ENCODE peak calls at places on chromosomes 13 and 19, in seven cellular contexts. One of them, this sample, is unnamed.

GRCh38 chr13:67023088-67023893 is 206.8 kb downstream of the PCDH9 start:
- DNase-seq in SK-N-SH: no peak
- DNase-seq in K562: no peak
- DNase-seq in GM12878: no peak
- DNase-seq in HCT116: no peak
- DNase-seq in HepG2: no peak
- DNase-seq in H1: no peak
- DNase-seq in this sample: peak; percentile 7

GRCh38 chr13:21050288-21051197 is 10.8 kb downstream of the LATS2 start:
- DNase-seq in SK-N-SH: no peak
- DNase-seq in K562: no peak
- DNase-seq in GM12878: no peak
- DNase-seq in HCT116: no peak
- DNase-seq in HepG2: no peak
- DNase-seq in H1: no peak
- DNase-seq in this sample: no peak

GRCh38 chr13:20528451-20528850 is 2.8 kb upstream of the CRYL1 start:
- DNase-seq in SK-N-SH: no peak
- DNase-seq in K562: no peak
- DNase-seq in GM12878: peak; percentile 47
- DNase-seq in HCT116: no peak
- DNase-seq in HepG2: no peak
- DNase-seq in H1: no peak
- DNase-seq in this sample: no peak

GRCh38 chr13:114198556-114198955 is 19.5 kb downstream of the CFAP97D2 start:
- DNase-seq in SK-N-SH: no peak
- DNase-seq in K562: no peak
- DNase-seq in GM12878: no peak
- DNase-seq in HCT116: no peak
- DNase-seq in HepG2: no peak
- DNase-seq in H1: no peak
- DNase-seq in this sample: no peak

GRCh38 chr19:47272448-47273312 is 2.0 kb upstream of the INAFM1 start:
- DNase-seq in SK-N-SH: no peak
- DNase-seq in K562: no peak
- DNase-seq in GM12878: no peak
- DNase-seq in HCT116: no peak
- DNase-seq in HepG2: no peak
- DNase-seq in H1: no peak
- DNase-seq in this sample: no peak

GRCh38 chr19:40139533-40140287 is 49.0 kb upstream of the ZNF780A start:
- DNase-seq in SK-N-SH: peak; percentile 55
- DNase-seq in K562: peak; percentile 35
- DNase-seq in GM12878: no peak
- DNase-seq in HCT116: peak; percentile 48
- DNase-seq in HepG2: peak; percentile 35
- DNase-seq in H1: no peak
- DNase-seq in this sample: peak; percentile 83

GRCh38 chr19:40735003-40735771 is 15.1 kb downstream of the ACTMAP start:
- DNase-seq in SK-N-SH: no peak
- DNase-seq in K562: no peak
- DNase-seq in GM12878: no peak
- DNase-seq in HCT116: no peak
- DNase-seq in HepG2: no peak
- DNase-seq in H1: no peak
- DNase-seq in this sample: no peak

GRCh38 chr13:99987180-99988047 is 5.8 kb downstream of the ZIC2 start:
- DNase-seq in SK-N-SH: peak; percentile 32
- DNase-seq in K562: no peak
- DNase-seq in GM12878: no peak
- DNase-seq in HCT116: no peak
- DNase-seq in HepG2: no peak
- DNase-seq in H1: no peak
- DNase-seq in this sample: no peak

GRCh38 chr13:102591988-102592781 is 4.6 kb upstream of the TPP2 start:
- DNase-seq in SK-N-SH: peak; percentile 69
- DNase-seq in K562: peak; percentile 20
- DNase-seq in GM12878: peak; percentile 40
- DNase-seq in HCT116: peak; percentile 45
- DNase-seq in HepG2: peak; percentile 53
- DNase-seq in H1: peak; percentile 50
- DNase-seq in this sample: peak; percentile 60

GRCh38 chr13:21522130-21522529 is 63.0 kb upstream of the ZDHHC20 start:
- DNase-seq in SK-N-SH: no peak
- DNase-seq in K562: no peak
- DNase-seq in GM12878: no peak
- DNase-seq in HCT116: no peak
- DNase-seq in HepG2: no peak
- DNase-seq in H1: no peak
- DNase-seq in this sample: no peak

GRCh38 chr19:343941-344624 is 513 bp downstream of the MIER2 start:
- DNase-seq in SK-N-SH: peak; percentile 98
- DNase-seq in K562: peak; percentile 92
- DNase-seq in GM12878: no peak
- DNase-seq in HCT116: no peak
- DNase-seq in HepG2: no peak
- DNase-seq in H1: no peak
- DNase-seq in this sample: no peak

GRCh38 chr19:17307876-17308377 is 1.4 kb upstream of the DDA1 start:
- DNase-seq in SK-N-SH: no peak
- DNase-seq in K562: no peak
- DNase-seq in GM12878: no peak
- DNase-seq in HCT116: no peak
- DNase-seq in HepG2: no peak
- DNase-seq in H1: no peak
- DNase-seq in this sample: no peak

GRCh38 chr19:13029893-13030292 is 34.6 kb downstream of the NFIX start:
- DNase-seq in SK-N-SH: no peak
- DNase-seq in K562: no peak
- DNase-seq in GM12878: no peak
- DNase-seq in HCT116: no peak
- DNase-seq in HepG2: no peak
- DNase-seq in H1: no peak
- DNase-seq in this sample: peak; percentile 46

GRCh38 chr13:75061909-75062308 is 420.1 kb downstream of the TBC1D4 start:
- DNase-seq in SK-N-SH: no peak
- DNase-seq in K562: no peak
- DNase-seq in GM12878: no peak
- DNase-seq in HCT116: no peak
- DNase-seq in HepG2: no peak
- DNase-seq in H1: no peak
- DNase-seq in this sample: no peak

GRCh38 chr13:99339736-99340392 is 32.7 kb upstream of the GPR183 start:
- DNase-seq in SK-N-SH: no peak
- DNase-seq in K562: peak; percentile 46
- DNase-seq in GM12878: no peak
- DNase-seq in HCT116: no peak
- DNase-seq in HepG2: no peak
- DNase-seq in H1: no peak
- DNase-seq in this sample: no peak

GRCh38 chr19:10138879-10139795 is 19.4 kb upstream of the EIF3G start:
- DNase-seq in SK-N-SH: peak; percentile 92
- DNase-seq in K562: no peak
- DNase-seq in GM12878: no peak
- DNase-seq in HCT116: no peak
- DNase-seq in HepG2: no peak
- DNase-seq in H1: no peak
- DNase-seq in this sample: no peak

GRCh38 chr13:114074671-114075315 is 57.6 kb downstream of the RASA3 start:
- DNase-seq in SK-N-SH: no peak
- DNase-seq in K562: no peak
- DNase-seq in GM12878: no peak
- DNase-seq in HCT116: no peak
- DNase-seq in HepG2: no peak
- DNase-seq in H1: no peak
- DNase-seq in this sample: no peak

GRCh38 chr13:50969691-50970090 is 60.1 kb downstream of the RNASEH2B start:
- DNase-seq in SK-N-SH: no peak
- DNase-seq in K562: no peak
- DNase-seq in GM12878: no peak
- DNase-seq in HCT116: no peak
- DNase-seq in HepG2: peak; percentile 11
- DNase-seq in H1: no peak
- DNase-seq in this sample: peak; percentile 57

GRCh38 chr13:106210327-106210726 is 325.1 kb downstream of the EFNB2 start:
- DNase-seq in SK-N-SH: no peak
- DNase-seq in K562: no peak
- DNase-seq in GM12878: no peak
- DNase-seq in HCT116: no peak
- DNase-seq in HepG2: no peak
- DNase-seq in H1: no peak
- DNase-seq in this sample: no peak

GRCh38 chr13:108214511-108215383 is 589 bp downstream of the LIG4 start:
- DNase-seq in SK-N-SH: peak; percentile 36
- DNase-seq in K562: no peak
- DNase-seq in GM12878: no peak
- DNase-seq in HCT116: no peak
- DNase-seq in HepG2: no peak
- DNase-seq in H1: no peak
- DNase-seq in this sample: no peak

GRCh38 chr19:11482384-11483050 is 1.7 kb upstream of the ELAVL3 start:
- DNase-seq in SK-N-SH: peak; percentile 97
- DNase-seq in K562: peak; percentile 93
- DNase-seq in GM12878: peak; percentile 50
- DNase-seq in HCT116: peak; percentile 51
- DNase-seq in HepG2: peak; percentile 45
- DNase-seq in H1: peak; percentile 53
- DNase-seq in this sample: peak; percentile 90

GRCh38 chr19:39470724-39471339 is 9.8 kb upstream of the TIMM50 start:
- DNase-seq in SK-N-SH: no peak
- DNase-seq in K562: no peak
- DNase-seq in GM12878: no peak
- DNase-seq in HCT116: no peak
- DNase-seq in HepG2: no peak
- DNase-seq in H1: no peak
- DNase-seq in this sample: no peak

GRCh38 chr19:44580366-44580895 is 32.9 kb upstream of the IGSF23 start:
- DNase-seq in SK-N-SH: no peak
- DNase-seq in K562: no peak
- DNase-seq in GM12878: no peak
- DNase-seq in HCT116: no peak
- DNase-seq in HepG2: no peak
- DNase-seq in H1: no peak
- DNase-seq in this sample: no peak

GRCh38 chr13:62920181-62920580 is 1504.5 kb upstream of the PCDH20 start:
- DNase-seq in SK-N-SH: no peak
- DNase-seq in K562: no peak
- DNase-seq in GM12878: no peak
- DNase-seq in HCT116: no peak
- DNase-seq in HepG2: no peak
- DNase-seq in H1: no peak
- DNase-seq in this sample: no peak

GRCh38 chr19:56348289-56348877 is 33.7 kb upstream of the ZSCAN5A start:
- DNase-seq in SK-N-SH: peak; percentile 24
- DNase-seq in K562: no peak
- DNase-seq in GM12878: no peak
- DNase-seq in HCT116: peak; percentile 22
- DNase-seq in HepG2: no peak
- DNase-seq in H1: no peak
- DNase-seq in this sample: no peak
- TF ChIP-seq JUND in SK-N-SH: no peak
- TF ChIP-seq JUND in K562: no peak
- TF ChIP-seq JUND in GM12878: no peak
- TF ChIP-seq JUND in HCT116: no peak
- TF ChIP-seq JUND in HepG2: no peak
- TF ChIP-seq JUND in H1: no peak
- TF ChIP-seq JUND in this sample: no peak

DNA sequence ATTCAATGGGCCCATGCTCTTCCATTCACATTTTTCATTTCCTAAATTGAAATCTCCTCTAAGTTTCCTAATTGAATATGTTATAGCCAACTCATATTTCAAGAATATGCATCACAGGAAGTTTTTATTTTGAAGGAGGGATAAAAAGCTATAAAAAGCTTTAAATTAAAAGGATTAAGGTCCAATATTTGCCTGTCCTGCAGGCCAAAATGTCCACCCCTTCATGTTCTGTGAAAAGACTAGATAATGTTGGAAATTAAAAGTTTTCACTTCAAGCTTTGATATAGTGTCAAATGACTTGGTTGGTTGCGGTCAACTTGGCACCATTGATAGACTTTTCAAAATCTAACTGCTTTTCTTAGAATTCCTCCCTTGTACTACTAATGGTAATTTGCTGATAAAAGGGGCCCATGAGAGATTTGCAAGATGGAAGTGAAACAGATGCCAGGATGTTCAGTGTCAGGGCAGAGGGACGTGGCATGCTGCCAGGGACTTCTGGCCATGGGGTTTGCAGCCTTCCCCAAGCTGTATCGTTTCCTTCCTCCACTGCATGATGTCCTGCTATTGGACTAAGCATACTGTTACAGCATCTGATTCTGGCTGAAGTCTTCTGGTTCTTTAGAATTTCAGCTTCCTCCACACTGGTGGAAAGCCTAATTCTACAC is 547.3 kb upstream of the MIR17HG start:
- DNase-seq in SK-N-SH: peak; percentile 59
- DNase-seq in K562: no peak
- DNase-seq in GM12878: no peak
- DNase-seq in HCT116: no peak
- DNase-seq in HepG2: no peak
- DNase-seq in H1: no peak
- DNase-seq in this sample: no peak
- TF ChIP-seq JUND in SK-N-SH: no peak
- TF ChIP-seq JUND in K562: no peak
- TF ChIP-seq JUND in GM12878: no peak
- TF ChIP-seq JUND in HCT116: no peak
- TF ChIP-seq JUND in HepG2: no peak
- TF ChIP-seq JUND in H1: no peak
- TF ChIP-seq JUND in this sample: no peak

GRCh38 chr13:40480915-40481525 is 185.4 kb downstream of the FOXO1 start:
- DNase-seq in SK-N-SH: no peak
- DNase-seq in K562: no peak
- DNase-seq in GM12878: no peak
- DNase-seq in HCT116: no peak
- DNase-seq in HepG2: no peak
- DNase-seq in H1: no peak
- DNase-seq in this sample: no peak
- TF ChIP-seq JUND in SK-N-SH: no peak
- TF ChIP-seq JUND in K562: no peak
- TF ChIP-seq JUND in GM12878: no peak
- TF ChIP-seq JUND in HCT116: no peak
- TF ChIP-seq JUND in HepG2: no peak
- TF ChIP-seq JUND in H1: no peak
- TF ChIP-seq JUND in this sample: no peak

GRCh38 chr13:43058836-43059235 is 35.5 kb downstream of the DNAJC15 start:
- DNase-seq in SK-N-SH: no peak
- DNase-seq in K562: no peak
- DNase-seq in GM12878: no peak
- DNase-seq in HCT116: no peak
- DNase-seq in HepG2: no peak
- DNase-seq in H1: no peak
- DNase-seq in this sample: no peak

GRCh38 chr13:43058318-43058674 is 34.9 kb downstream of the DNAJC15 start:
- DNase-seq in SK-N-SH: no peak
- DNase-seq in K562: no peak
- DNase-seq in GM12878: no peak
- DNase-seq in HCT116: peak; percentile 87
- DNase-seq in HepG2: peak; percentile 46
- DNase-seq in H1: no peak
- DNase-seq in this sample: no peak

GRCh38 chr13:43057653-43058317 is 34.4 kb downstream of the DNAJC15 start:
- DNase-seq in SK-N-SH: no peak
- DNase-seq in K562: no peak
- DNase-seq in GM12878: no peak
- DNase-seq in HCT116: peak; percentile 68
- DNase-seq in HepG2: peak; percentile 97
- DNase-seq in H1: no peak
- DNase-seq in this sample: no peak

GRCh38 chr13:43054803-43055802 is 31.7 kb downstream of the DNAJC15 start:
- DNase-seq in SK-N-SH: no peak
- DNase-seq in K562: no peak
- DNase-seq in GM12878: no peak
- DNase-seq in HCT116: no peak
- DNase-seq in HepG2: peak; percentile 75
- DNase-seq in H1: no peak
- DNase-seq in this sample: peak; percentile 20
- TF ChIP-seq JUND in SK-N-SH: no peak
- TF ChIP-seq JUND in K562: no peak
- TF ChIP-seq JUND in GM12878: no peak
- TF ChIP-seq JUND in HCT116: no peak
- TF ChIP-seq JUND in HepG2: no peak
- TF ChIP-seq JUND in H1: peak; percentile 75
- TF ChIP-seq JUND in this sample: no peak